ENCODE peak calls at places on chromosomes 12 and 14, in six cellular contexts. Q is left ventricle myocardium inferior, O is colonic mucosa, P is heart left ventricle, L is pancreas, T is DND-41. A is an unnamed sample.

GRCh38 chr12:11650697-11651281 is 1.3 kb downstream of the ETV6 start:
- DNase-seq in Q (no peak), O (peak; percentile 49), P (no peak), L (no peak), T (peak; percentile 38), A (no peak)

GRCh38 chr12:53781218-53781801 is 29.5 kb upstream of the CISTR start:
- DNase-seq in Q (no peak), O (no peak), P (no peak), L (no peak), T (no peak), A (no peak)

GRCh38 chr12:76064904-76065303 is 19.6 kb downstream of the NAP1L1 start:
- DNase-seq in Q (no peak), O (no peak), P (no peak), L (no peak), T (no peak), A (no peak)

GRCh38 chr12:113469224-113469652 is 2.4 kb downstream of the LHX5 start:
- DNase-seq in Q (no peak), O (no peak), P (no peak), L (no peak), T (no peak), A (no peak)

GRCh38 chr14:38124496-38124895 is 83.2 kb upstream of the SSTR1 start:
- DNase-seq in Q (no peak), O (no peak), P (no peak), L (no peak), T (no peak), A (no peak)

GRCh38 chr12:31118831-31119530 is 45.3 kb downstream of the DDX11 start:
- DNase-seq in Q (no peak), O (no peak), P (no peak), L (no peak), T (no peak), A (no peak)

GRCh38 chr12:76810690-76811434 is 46.9 kb downstream of the ZDHHC17 start:
- DNase-seq in Q (no peak), O (no peak), P (no peak), L (no peak), T (no peak), A (no peak)

GRCh38 chr14:97709552-97709951 is 912.4 kb downstream of the VRK1 start:
- DNase-seq in Q (no peak), O (no peak), P (no peak), L (no peak), T (peak; percentile 88), A (no peak)

GRCh38 chr12:25615119-25615518 is 62.0 kb upstream of the LMNTD1 start:
- DNase-seq in Q (no peak), O (no peak), P (no peak), L (no peak), T (no peak), A (no peak)

GRCh38 chr12:57087689-57088441 is 1.0 kb upstream of the NAB2 start:
- DNase-seq in Q (peak; percentile 85), O (peak; percentile 83), P (peak; percentile 90), L (peak; percentile 82), T (peak; percentile 95), A (peak; percentile 70)

GRCh38 chr14:83867871-83868270 is 1662.1 kb upstream of the FLRT2 start:
- DNase-seq in Q (no peak), O (no peak), P (no peak), L (no peak), T (no peak), A (no peak)

GRCh38 chr12:89162704-89163261 is 189.5 kb downstream of the DUSP6 start:
- DNase-seq in Q (peak; percentile 31), O (peak; percentile 53), P (peak; percentile 73), L (peak; percentile 8), T (peak; percentile 52), A (no peak)

GRCh38 chr12:81078469-81079196 is 754 bp downstream of the ACSS3 start:
- DNase-seq in Q (no peak), O (no peak), P (peak; percentile 69), L (no peak), T (no peak), A (no peak)

GRCh38 chr14:77027538-77028383 is 747 bp downstream of the IRF2BPL start:
- DNase-seq in Q (peak; percentile 76), O (peak; percentile 75), P (peak; percentile 85), L (peak; percentile 78), T (peak; percentile 75), A (peak; percentile 55)

GRCh38 chr14:77028384-77029246 is at the start of gene IRF2BPL:
- DNase-seq in Q (peak; percentile 99), O (peak; percentile 99), P (peak; percentile 99), L (peak; percentile 99), T (peak; percentile 95), A (peak; percentile 91)

GRCh38 chr14:77025744-77026165 is 2.8 kb downstream of the IRF2BPL start:
- DNase-seq in Q (peak; percentile 31), O (no peak), P (no peak), L (no peak), T (no peak), A (no peak)

GRCh38 chr14:77026166-77026929 is 2.2 kb downstream of the IRF2BPL start:
- DNase-seq in Q (peak; percentile 49), O (no peak), P (no peak), L (peak; percentile 41), T (no peak), A (no peak)

DNA sequence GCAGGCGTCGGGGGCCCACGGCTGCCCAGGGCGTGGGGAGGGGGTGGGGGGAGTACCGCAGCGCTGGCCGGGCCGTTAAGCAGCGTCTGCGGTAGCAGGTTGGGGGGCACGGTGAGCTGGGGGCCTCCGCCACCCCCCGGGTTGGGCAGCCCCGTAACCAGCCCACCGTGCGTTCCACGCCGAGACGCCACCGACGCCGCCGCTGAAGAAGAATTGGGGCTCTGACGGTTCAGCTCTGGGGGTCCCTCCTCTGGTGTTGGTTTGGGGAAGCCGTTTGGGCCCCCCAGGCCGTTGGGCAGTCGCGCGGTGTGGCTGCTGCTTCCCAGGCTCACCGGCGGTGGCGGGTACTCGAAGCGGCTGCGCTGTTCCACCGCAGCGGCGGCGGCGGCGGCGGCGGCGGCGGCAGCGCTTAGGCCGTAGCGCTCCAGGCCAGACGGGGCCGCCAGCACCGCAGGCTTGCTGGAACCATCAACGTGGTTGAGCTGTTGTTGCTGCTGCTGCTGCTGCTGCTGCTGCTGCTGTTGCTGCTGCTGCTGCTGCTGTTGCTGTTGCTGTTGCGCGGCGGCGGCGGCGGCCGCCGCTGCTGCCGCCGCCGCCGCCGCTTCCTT is 1.5 kb downstream of the IRF2BPL start:
- DNase-seq in Q (peak; percentile 54), O (no peak), P (peak; percentile 58), L (peak; percentile 47), T (peak; percentile 46), A (peak; percentile 51)
- H3K27ac ChIP-seq in Q (peak overlapping the region; percentile 100), O (peak overlapping the region; percentile 100), P (peak overlapping the region; percentile 98), L (peak overlapping the region; percentile 100), T (no peak overlapping the region), A (peak overlapping the region; percentile 96)

GRCh38 chr14:60722836-60723217 is 1.3 kb downstream of the SIX4 start:
- DNase-seq in Q (no peak), O (no peak), P (no peak), L (peak; percentile 19), T (no peak), A (no peak)

GRCh38 chr14:60720391-60720790 is 3.8 kb downstream of the SIX4 start:
- DNase-seq in Q (no peak), O (no peak), P (no peak), L (no peak), T (no peak), A (no peak)

GRCh38 chr14:60722163-60722835 is 1.9 kb downstream of the SIX4 start:
- DNase-seq in Q (no peak), O (no peak), P (no peak), L (peak; percentile 54), T (no peak), A (no peak)

GRCh38 chr14:60721331-60722162 is 2.6 kb downstream of the SIX4 start:
- DNase-seq in Q (no peak), O (peak; percentile 24), P (peak; percentile 39), L (peak; percentile 37), T (no peak), A (peak; percentile 20)

DNA sequence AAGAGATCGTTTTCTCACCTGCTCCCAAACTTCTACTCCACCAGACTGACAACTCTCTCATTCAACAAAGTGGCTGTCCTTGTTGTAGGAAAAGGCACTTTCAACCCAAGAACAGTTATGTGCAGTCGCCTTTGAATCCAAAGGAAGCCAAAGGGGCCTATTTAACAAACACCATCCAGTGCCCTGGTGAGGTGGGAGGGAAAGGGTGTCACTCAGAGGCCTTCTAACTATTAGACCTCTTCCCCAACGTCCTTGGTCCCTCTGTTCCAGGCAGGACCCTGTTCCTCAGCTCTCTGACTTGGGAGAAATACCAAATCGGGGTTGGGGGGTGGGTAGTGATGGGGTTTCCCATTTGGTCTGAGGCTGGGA is 3.2 kb downstream of the SIX4 start:
- DNase-seq in Q (no peak), O (no peak), P (no peak), L (no peak), T (no peak), A (no peak)
- H3K4me3 ChIP-seq in Q (peak overlapping the region; percentile 86), O (no peak overlapping the region), P (peak overlapping the region; percentile 79), L (no peak overlapping the region), T (no peak overlapping the region), A (no peak overlapping the region)

GRCh38 chr12:91851741-91852477 is 293.7 kb downstream of the BTG1 start:
- DNase-seq in Q (no peak), O (no peak), P (no peak), L (no peak), T (no peak), A (no peak)

GRCh38 chr12:91858186-91858585 is 287.5 kb downstream of the BTG1 start:
- DNase-seq in Q (no peak), O (no peak), P (no peak), L (no peak), T (no peak), A (no peak)

GRCh38 chr12:91853350-91854127 is 292.1 kb downstream of the BTG1 start:
- DNase-seq in Q (no peak), O (no peak), P (no peak), L (no peak), T (no peak), A (no peak)

GRCh38 chr12:91852646-91853045 is 293.0 kb downstream of the BTG1 start:
- DNase-seq in Q (no peak), O (no peak), P (no peak), L (no peak), T (no peak), A (no peak)

DNA sequence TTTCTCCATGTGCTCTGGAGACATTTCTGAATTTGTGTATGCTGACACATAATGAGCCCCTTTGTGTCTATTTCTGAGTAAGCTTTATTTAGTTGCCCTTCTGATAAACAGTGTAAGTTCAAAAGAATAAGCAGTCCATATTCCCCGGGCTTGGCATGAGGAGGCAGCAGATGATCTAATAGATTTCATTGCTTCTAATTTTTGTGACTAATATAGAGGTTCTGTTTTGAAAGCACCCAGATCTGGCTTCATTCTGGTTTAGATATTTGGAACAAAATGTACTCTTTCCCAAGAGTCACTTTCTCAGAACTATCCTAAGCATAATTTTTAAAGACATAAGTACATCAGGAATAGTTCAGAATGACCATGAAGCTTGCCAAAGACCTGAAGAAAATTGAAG is 290.9 kb downstream of the BTG1 start:
- DNase-seq in Q (no peak), O (no peak), P (no peak), L (no peak), T (no peak), A (no peak)
- H3K27ac ChIP-seq in Q (peak overlapping the region; percentile 66), O (no peak overlapping the region), P (no peak overlapping the region), L (no peak overlapping the region), T (no peak overlapping the region), A (no peak overlapping the region)

DNA sequence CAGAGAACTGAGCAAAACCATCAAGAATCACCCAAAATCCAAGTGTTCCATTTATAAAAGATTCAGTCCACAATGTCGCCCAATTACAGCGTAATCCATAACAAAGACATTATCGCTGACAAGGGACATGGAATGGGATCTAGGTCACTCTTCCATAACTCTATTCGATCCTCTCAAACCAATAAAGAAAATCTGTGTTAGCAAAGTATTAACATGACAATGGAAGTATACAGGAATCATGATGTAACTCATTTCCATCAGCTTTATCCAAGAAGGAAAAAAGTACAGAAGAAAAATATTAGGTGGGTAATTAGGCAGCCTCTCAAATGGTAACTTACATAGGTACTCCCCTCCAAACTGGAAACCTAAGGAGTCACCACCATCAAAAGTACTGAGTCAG is 4.9 kb downstream of the ZFYVE1 start:
- DNase-seq in Q (no peak), O (no peak), P (no peak), L (no peak), T (no peak), A (no peak)
- H3K4me3 ChIP-seq in Q (peak overlapping the region; percentile 24), O (no peak overlapping the region), P (no peak overlapping the region), L (no peak overlapping the region), T (peak overlapping the region; percentile 25), A (no peak overlapping the region)